ENCODE peak calls at places on chromosomes 5 and 9, in four cellular contexts. Y is astrocyte, X is gastrocnemius medialis, E is H1. M is an unnamed sample.

GRCh38 chr5:178777557-178777956 is 47.1 kb upstream of the ZNF354A start:
- DNase-seq in Y (no peak), X (no peak), E (no peak), M (no peak)

GRCh38 chr5:39158127-39158593 is 61.2 kb downstream of the FYB1 start:
- DNase-seq in Y (no peak), X (no peak), E (no peak), M (no peak)

GRCh38 chr5:128764910-128765309 is 200.4 kb upstream of the SLC27A6 start:
- DNase-seq in Y (no peak), X (no peak), E (no peak), M (no peak)

GRCh38 chr5:62385816-62386400 is 17.8 kb downstream of the DIMT1 start:
- DNase-seq in Y (peak), X (no peak), E (no peak), M (no peak)

GRCh38 chr9:7147136-7148090 is 389.6 kb downstream of the KDM4C start:
- DNase-seq in Y (no peak), X (peak), E (no peak), M (peak)

GRCh38 chr9:109014267-109015025 is 1.1 kb upstream of the CTNNAL1 start:
- DNase-seq in Y (peak), X (no peak), E (no peak), M (no peak)

GRCh38 chr9:84669293-84670105 is at the start of gene NTRK2:
- DNase-seq in Y (peak), X (no peak), E (no peak), M (no peak)

GRCh38 chr5:6721442-6721841 is 8.2 kb downstream of the TENT4A start:
- DNase-seq in Y (no peak), X (no peak), E (no peak), M (no peak)

GRCh38 chr5:139636207-139636792 is 11.8 kb upstream of the CXXC5 start:
- DNase-seq in Y (no peak), X (no peak), E (no peak), M (no peak)

GRCh38 chr5:65261499-65261898 is 220.2 kb downstream of the ADAMTS6 start:
- DNase-seq in Y (no peak), X (no peak), E (no peak), M (no peak)

GRCh38 chr5:35651002-35651756 is 33.5 kb downstream of the SPEF2 start:
- DNase-seq in Y (peak), X (no peak), E (peak), M (no peak)

GRCh38 chr5:1942630-1943029 is 59.9 kb upstream of the IRX4 start:
- DNase-seq in Y (no peak), X (no peak), E (no peak), M (no peak)

GRCh38 chr9:99079542-99079941 is 25.4 kb upstream of the TGFBR1 start:
- DNase-seq in Y (no peak), X (no peak), E (no peak), M (peak)

GRCh38 chr5:936149-937144 is 43.8 kb downstream of the TRIP13 start:
- DNase-seq in Y (no peak), X (no peak), E (no peak), M (peak)

GRCh38 chr9:75906531-75906930 is 16.1 kb downstream of the PCSK5 start:
- DNase-seq in Y (no peak), X (no peak), E (no peak), M (no peak)

GRCh38 chr9:129276486-129277260 is 98.6 kb upstream of the IER5L start:
- DNase-seq in Y (no peak), X (no peak), E (no peak), M (peak)

GRCh38 chr5:110768138-110768845 is 29.5 kb downstream of the SLC25A46 start:
- DNase-seq in Y (peak), X (no peak), E (no peak), M (no peak)

GRCh38 chr9:96129698-96130097 is 172.3 kb downstream of the HSD17B3 start:
- DNase-seq in Y (no peak), X (no peak), E (no peak), M (no peak)

GRCh38 chr5:150484964-150485769 is 22.8 kb upstream of the NDST1 start:
- DNase-seq in Y (no peak), X (no peak), E (no peak), M (no peak)

GRCh38 chr9:97703437-97704326 is 6.5 kb upstream of the XPA start:
- DNase-seq in Y (peak), X (no peak), E (no peak), M (no peak)
- TF ChIP-seq CTCF in Y (no peak), X (no peak), E (no peak), M (no peak)

GRCh38 chr9:133125706-133126696 is 5.0 kb upstream of the RALGDS start:
- DNase-seq in Y (peak), X (no peak), E (no peak), M (peak)

GRCh38 chr9:133127340-133127981 is 6.4 kb upstream of the RALGDS start:
- DNase-seq in Y (peak), X (peak), E (no peak), M (peak)

GRCh38 chr9:133129001-133129799 is 8.2 kb upstream of the RALGDS start:
- DNase-seq in Y (no peak), X (no peak), E (no peak), M (no peak)

GRCh38 chr9:133128152-133128551 is 7.1 kb upstream of the RALGDS start:
- DNase-seq in Y (no peak), X (no peak), E (no peak), M (no peak)

DNA sequence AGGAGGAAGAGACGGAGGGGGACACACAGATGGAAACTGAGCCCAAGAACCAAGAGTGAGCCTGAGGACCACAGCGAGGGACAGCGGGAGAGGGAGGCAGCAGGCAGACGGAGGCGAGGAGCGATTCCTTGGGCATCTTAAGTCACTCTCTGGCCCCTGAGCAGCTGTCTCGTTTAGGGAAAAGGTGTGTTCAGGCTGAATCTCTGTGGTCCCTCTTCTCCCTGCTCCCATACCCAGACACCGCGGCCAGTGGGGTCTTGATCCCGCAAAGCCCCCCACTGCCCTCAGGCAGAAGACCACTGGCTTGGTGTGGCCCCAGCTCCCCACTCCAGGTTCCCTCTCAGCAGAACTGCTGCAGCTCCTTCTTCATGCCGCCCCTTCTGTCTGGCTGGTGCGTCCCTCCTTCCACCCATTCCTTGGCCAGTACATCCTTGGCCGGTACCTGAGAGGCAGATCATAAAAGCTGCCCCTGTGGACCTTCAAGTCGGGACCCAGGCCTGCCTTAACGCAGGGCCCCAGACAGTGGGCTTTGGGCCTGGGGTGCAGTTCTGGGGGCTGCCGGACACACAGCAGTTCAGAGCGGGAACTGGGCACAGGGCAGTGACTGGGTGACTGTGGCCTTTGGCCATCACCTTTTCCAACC is 5.8 kb upstream of the RALGDS start:
- DNase-seq in Y (no peak), X (no peak), E (no peak), M (no peak)
- H3K4me3 ChIP-seq in Y (no peak), X (peak), E (no peak), M (no peak)

GRCh38 chr9:21679432-21679831 is 123.0 kb upstream of the MTAP start:
- DNase-seq in Y (no peak), X (no peak), E (no peak), M (no peak)

GRCh38 chr9:21682376-21682775 is 120.1 kb upstream of the MTAP start:
- DNase-seq in Y (no peak), X (no peak), E (no peak), M (no peak)

GRCh38 chr9:21681641-21682040 is 120.8 kb upstream of the MTAP start:
- DNase-seq in Y (peak), X (no peak), E (no peak), M (no peak)

GRCh38 chr9:21682981-21683380 is 119.5 kb upstream of the MTAP start:
- DNase-seq in Y (peak), X (no peak), E (no peak), M (no peak)

DNA sequence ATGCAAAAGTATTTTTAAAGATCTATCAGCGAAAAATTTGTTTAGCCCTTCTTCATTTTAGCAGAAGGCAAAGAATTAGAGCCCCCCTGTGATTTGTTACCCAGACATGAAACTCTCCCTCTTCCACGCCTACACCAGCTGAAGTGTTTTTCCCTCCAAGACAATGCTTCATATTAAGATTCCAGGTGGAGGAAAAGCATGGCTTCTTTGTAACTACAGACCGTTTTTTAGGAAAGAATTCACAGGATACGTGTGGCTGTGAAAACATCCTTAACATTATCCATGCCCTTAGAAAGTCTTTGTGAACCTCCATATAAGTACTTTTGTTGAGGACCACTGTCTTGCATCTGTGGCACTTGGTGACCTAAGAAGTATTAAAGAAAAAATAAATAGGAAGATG is 121.8 kb upstream of the MTAP start:
- DNase-seq in Y (no peak), X (no peak), E (no peak), M (no peak)
- H3K27ac ChIP-seq in Y (peak), X (no peak), E (no peak), M (no peak)

DNA sequence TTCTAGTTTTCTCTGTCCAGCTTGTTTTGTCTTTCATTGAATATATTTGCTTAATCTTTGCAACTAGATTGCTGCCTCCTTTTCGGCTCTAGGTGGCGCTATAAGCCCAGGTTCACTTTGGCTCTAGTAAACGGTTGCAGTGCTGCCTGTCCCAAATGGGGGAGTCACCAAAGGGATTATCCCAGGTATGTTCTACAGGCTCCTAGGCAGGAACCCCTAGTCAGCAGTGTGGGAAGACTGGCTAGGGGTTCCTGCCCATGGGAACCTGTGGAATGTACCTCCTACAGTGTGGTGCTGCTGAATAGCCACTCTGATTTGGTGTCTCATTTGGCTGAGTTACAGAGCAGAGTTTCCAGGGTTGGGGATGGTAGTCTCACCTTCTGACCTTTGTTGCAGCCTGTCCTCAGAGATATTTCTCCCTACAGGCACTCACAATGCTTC is 85.2 kb downstream of the ARSB start:
- DNase-seq in Y (peak), X (no peak), E (peak), M (no peak)
- TF ChIP-seq CTCF in Y (peak), X (peak), E (peak), M (peak)

DNA sequence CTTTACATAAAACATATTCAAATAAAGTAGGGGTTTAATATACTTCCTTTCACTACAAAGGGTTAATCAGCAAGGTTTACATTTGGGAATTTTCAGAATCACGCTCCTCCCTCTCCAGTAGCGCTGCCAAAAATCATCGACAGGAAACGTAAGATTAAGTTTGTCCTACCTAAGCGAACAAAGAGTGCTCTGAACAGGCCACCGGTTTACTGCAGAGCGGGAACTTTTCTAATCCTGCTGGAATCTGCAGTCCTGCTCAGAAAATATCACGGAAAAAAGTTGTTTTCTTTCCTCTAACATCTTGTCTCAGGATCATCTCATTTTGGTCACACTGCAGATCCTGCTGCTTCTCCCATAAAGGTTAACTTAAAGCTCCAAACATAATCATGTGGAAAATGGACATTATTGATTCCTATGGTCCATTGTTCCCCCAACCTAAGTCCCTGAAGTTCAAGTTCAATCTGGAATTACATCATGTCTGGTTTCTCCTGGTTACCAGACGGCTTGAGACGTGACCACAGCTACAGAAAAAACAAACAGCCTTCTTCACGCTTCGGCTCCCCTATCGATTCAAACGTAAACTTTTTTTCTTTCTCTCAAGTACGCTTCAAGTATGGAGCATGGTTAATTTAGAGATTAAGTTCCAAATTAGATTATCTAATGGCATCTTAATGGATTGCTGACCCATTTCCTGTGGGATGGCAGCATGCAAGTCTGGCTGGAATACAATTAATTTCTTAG is 217.6 kb downstream of the NFIB start:
- DNase-seq in Y (peak), X (no peak), E (no peak), M (no peak)
- H3K4me3 ChIP-seq in Y (peak), X (peak), E (no peak), M (peak)

GRCh38 chr5:34544403-34544802 is 111.7 kb upstream of the RAI14 start:
- DNase-seq in Y (no peak), X (no peak), E (no peak), M (no peak)

GRCh38 chr5:34541067-34541466 is 115.1 kb upstream of the RAI14 start:
- DNase-seq in Y (no peak), X (no peak), E (no peak), M (no peak)

GRCh38 chr5:34543687-34544086 is 112.4 kb upstream of the RAI14 start:
- DNase-seq in Y (no peak), X (no peak), E (no peak), M (no peak)

GRCh38 chr5:34545164-34545563 is 111.0 kb upstream of the RAI14 start:
- DNase-seq in Y (no peak), X (no peak), E (no peak), M (no peak)

GRCh38 chr5:34542818-34543217 is 113.3 kb upstream of the RAI14 start:
- DNase-seq in Y (no peak), X (no peak), E (no peak), M (no peak)
- H3K27ac ChIP-seq in Y (no peak), X (no peak), E (no peak), M (no peak)

GRCh38 chr9:25830381-25830780 is 152.1 kb upstream of the TUSC1 start:
- DNase-seq in Y (no peak), X (no peak), E (no peak), M (no peak)
- TF ChIP-seq CTCF in Y (no peak), X (no peak), E (no peak), M (no peak)

GRCh38 chr5:170388240-170388639 is 927 bp downstream of the KCNMB1 start:
- DNase-seq in Y (no peak), X (no peak), E (no peak), M (no peak)
- H3K4me3 ChIP-seq in Y (no peak), X (no peak), E (no peak), M (peak)

M was measured in sigmoid colon.